ENCODE peak calls at places on chromosome 6, in six cellular contexts. W is cardiac muscle cell; X is activated naive CD8-positive, alpha-beta T cell treated with anti-CD3 and anti-CD28 coated beads, Interleukin-2, amount 50 U/mL, for 24 hours; C is activated naive CD4-positive, alpha-beta T cell; D is CD8-positive, alpha-beta memory T cell; T is type B pancreatic cell. Y is an unnamed sample.

GRCh38 chr6:15065603-15066002 is 180.3 kb upstream of the JARID2 start:
- DNase-seq in W (no peak), X (no peak), C (no peak), D (no peak), T (no peak), Y (no peak)

GRCh38 chr6:13541496-13541895 is 32.9 kb upstream of the SIRT5 start:
- DNase-seq in W (no peak), X (no peak), C (no peak), D (no peak), T (no peak), Y (no peak)

GRCh38 chr6:44969446-44970175 is 358.5 kb upstream of the RUNX2 start:
- DNase-seq in W (peak), X (no peak), C (no peak), D (no peak), T (no peak), Y (no peak)

GRCh38 chr6:148037496-148037895 is 305.1 kb upstream of the SASH1 start:
- DNase-seq in W (no peak), X (no peak), C (no peak), D (no peak), T (no peak), Y (no peak)

GRCh38 chr6:89999154-89999553 is 104.9 kb downstream of the GJA10 start:
- DNase-seq in W (peak), X (peak), C (no peak), D (no peak), T (no peak), Y (peak)

GRCh38 chr6:116392158-116393032 is 21.6 kb downstream of the DSE start:
- DNase-seq in W (peak), X (no peak), C (no peak), D (no peak), T (no peak), Y (no peak)

GRCh38 chr6:25342784-25343183 is 63.6 kb downstream of the CARMIL1 start:
- DNase-seq in W (peak), X (no peak), C (no peak), D (no peak), T (no peak), Y (no peak)

GRCh38 chr6:125815050-125815910 is 24.5 kb downstream of the NCOA7 start:
- DNase-seq in W (peak), X (no peak), C (no peak), D (no peak), T (no peak), Y (no peak)

GRCh38 chr6:155152211-155153076 is 111.4 kb upstream of the CLDN20 start:
- DNase-seq in W (peak), X (no peak), C (no peak), D (no peak), T (no peak), Y (no peak)

GRCh38 chr6:20572288-20572687 is 38.0 kb downstream of the CDKAL1 start:
- DNase-seq in W (no peak), X (no peak), C (no peak), D (no peak), T (no peak), Y (no peak)

GRCh38 chr6:135182120-135182992 is 1.2 kb downstream of the MYB start:
- DNase-seq in W (peak), X (peak), C (peak), D (peak), T (no peak), Y (no peak)

GRCh38 chr6:3813150-3813780 is 35.9 kb upstream of the FAM50B start:
- DNase-seq in W (peak), X (no peak), C (no peak), D (no peak), T (no peak), Y (no peak)

GRCh38 chr6:119511024-119511423 is 161.5 kb upstream of the MAN1A1 start:
- DNase-seq in W (no peak), X (no peak), C (no peak), D (no peak), T (no peak), Y (no peak)

GRCh38 chr6:142566628-142567396 is 265.0 kb downstream of the ADGRG6 start:
- DNase-seq in W (peak), X (peak), C (peak), D (peak), T (no peak), Y (peak)

GRCh38 chr6:125781307-125781868 is 9.4 kb upstream of the NCOA7 start:
- DNase-seq in W (peak), X (peak), C (peak), D (peak), T (no peak), Y (no peak)

GRCh38 chr6:166775180-166775922 is 148.3 kb upstream of the RPS6KA2 start:
- DNase-seq in W (peak), X (peak), C (peak), D (peak), T (no peak), Y (peak)

GRCh38 chr6:117829594-117830319 is 77.3 kb upstream of the SLC35F1 start:
- DNase-seq in W (peak), X (no peak), C (no peak), D (no peak), T (no peak), Y (peak)

GRCh38 chr6:41878961-41879405 is 16.2 kb downstream of the USP49 start:
- DNase-seq in W (peak), X (no peak), C (no peak), D (no peak), T (no peak), Y (no peak)

GRCh38 chr6:168047841-168048723 is 30.9 kb downstream of the FRMD1 start:
- DNase-seq in W (no peak), X (no peak), C (no peak), D (no peak), T (no peak), Y (no peak)

GRCh38 chr6:106973841-106974336 is 640 bp downstream of the CD24 start:
- DNase-seq in W (no peak), X (no peak), C (no peak), D (no peak), T (peak), Y (no peak)

GRCh38 chr6:52371656-52372151 is 9.8 kb downstream of the PAQR8 start:
- DNase-seq in W (peak), X (no peak), C (no peak), D (no peak), T (no peak), Y (no peak)

GRCh38 chr6:3304500-3305215 is 45.9 kb downstream of the PSMG4 start:
- DNase-seq in W (no peak), X (no peak), C (no peak), D (no peak), T (no peak), Y (no peak)

GRCh38 chr6:110532401-110532800 is 56.0 kb upstream of the SLC22A16 start:
- DNase-seq in W (no peak), X (no peak), C (no peak), D (no peak), T (no peak), Y (no peak)

GRCh38 chr6:147395158-147395557 is 113.3 kb upstream of the SAMD5 start:
- DNase-seq in W (peak), X (no peak), C (no peak), D (no peak), T (no peak), Y (no peak)

GRCh38 chr6:21587182-21587924 is 6.2 kb upstream of the SOX4 start:
- DNase-seq in W (peak), X (peak), C (no peak), D (no peak), T (peak), Y (peak)

GRCh38 chr6:13667655-13668054 is 44.0 kb downstream of the RANBP9 start:
- DNase-seq in W (peak), X (no peak), C (no peak), D (no peak), T (no peak), Y (no peak)

GRCh38 chr6:109690373-109690739 is 646 bp downstream of the AK9 start:
- DNase-seq in W (no peak), X (peak), C (peak), D (peak), T (peak), Y (no peak)

GRCh38 chr6:135576055-135576454 is 78.5 kb upstream of the AHI1 start:
- DNase-seq in W (peak), X (no peak), C (no peak), D (no peak), T (no peak), Y (no peak)

GRCh38 chr6:160431231-160431630 is 83.1 kb downstream of the SLC22A3 start:
- DNase-seq in W (peak), X (no peak), C (no peak), D (no peak), T (no peak), Y (no peak)

GRCh38 chr6:138307816-138308727 is 69.6 kb upstream of the SMIM28 start:
- DNase-seq in W (peak), X (no peak), C (no peak), D (no peak), T (no peak), Y (no peak)

GRCh38 chr6:142871910-142872331 is 73.1 kb downstream of the HIVEP2 start:
- DNase-seq in W (peak), X (peak), C (no peak), D (peak), T (no peak), Y (no peak)

GRCh38 chr6:161922631-161923119 is 648.8 kb upstream of the AGPAT4 start:
- DNase-seq in W (peak), X (peak), C (no peak), D (no peak), T (no peak), Y (peak)

GRCh38 chr6:148934534-148934933 is 187.7 kb downstream of the UST start:
- DNase-seq in W (peak), X (no peak), C (no peak), D (no peak), T (no peak), Y (no peak)

GRCh38 chr6:132948889-132949288 is 134.5 kb downstream of the RPS12 start:
- DNase-seq in W (no peak), X (no peak), C (no peak), D (no peak), T (no peak), Y (no peak)

GRCh38 chr6:163501022-163501421 is 86.5 kb downstream of the QKI start:
- DNase-seq in W (no peak), X (no peak), C (no peak), D (no peak), T (no peak), Y (no peak)

GRCh38 chr6:31663961-31664789 is 622 bp downstream of the GPANK1 start:
- DNase-seq in W (peak), X (no peak), C (no peak), D (no peak), T (no peak), Y (no peak)

GRCh38 chr6:15628499-15629131 is 34.2 kb downstream of the DTNBP1 start:
- DNase-seq in W (peak), X (peak), C (no peak), D (peak), T (no peak), Y (no peak)

GRCh38 chr6:109237082-109237985 is 142.0 kb downstream of the CEP57L1 start:
- DNase-seq in W (peak), X (no peak), C (no peak), D (no peak), T (no peak), Y (no peak)

GRCh38 chr6:2166717-2167116 is 78.7 kb downstream of the GMDS start:
- DNase-seq in W (no peak), X (no peak), C (no peak), D (no peak), T (no peak), Y (no peak)